ENCODE peak calls at places on chromosomes 6 and 20, in five cellular contexts. One of them, this sample, is unnamed.
A peak's percentile ranks its signal among the peaks of the same experiment; 100 is the strongest.

GRCh38 chr6:170162771-170163404 is 128.0 kb downstream of the DLL1 start:
- DNase-seq in H1: no peak
- DNase-seq in GM12878: no peak
- DNase-seq in K562: no peak
- DNase-seq in HepG2: no peak
- DNase-seq in this sample: no peak

GRCh38 chr6:155530219-155530834 is 74.7 kb upstream of the NOX3 start:
- DNase-seq in GM12878: no peak
- DNase-seq in K562: no peak
- DNase-seq in H1: no peak
- DNase-seq in HepG2: peak; percentile 73
- DNase-seq in this sample: no peak

GRCh38 chr20:38198238-38198861 is 33.3 kb upstream of the TGM2 start:
- DNase-seq in HepG2: no peak
- DNase-seq in GM12878: no peak
- DNase-seq in K562: peak; percentile 31
- DNase-seq in H1: no peak
- DNase-seq in this sample: no peak

GRCh38 chr6:106773956-106774629 is 144.7 kb downstream of the QRSL1 start:
- DNase-seq in H1: no peak
- DNase-seq in K562: no peak
- DNase-seq in GM12878: no peak
- DNase-seq in HepG2: no peak
- DNase-seq in this sample: no peak

GRCh38 chr20:2509468-2509781 is 710 bp upstream of the ZNF343 start:
- DNase-seq in HepG2: no peak
- DNase-seq in H1: no peak
- DNase-seq in GM12878: no peak
- DNase-seq in K562: no peak
- DNase-seq in this sample: no peak

GRCh38 chr6:137705166-137706064 is 161.6 kb upstream of the TNFAIP3 start:
- DNase-seq in K562: peak; percentile 76
- DNase-seq in GM12878: no peak
- DNase-seq in H1: no peak
- DNase-seq in HepG2: peak; percentile 71
- DNase-seq in this sample: no peak

GRCh38 chr20:44627364-44628010 is 24.0 kb downstream of the ADA start:
- DNase-seq in GM12878: no peak
- DNase-seq in H1: no peak
- DNase-seq in HepG2: no peak
- DNase-seq in K562: peak; percentile 54
- DNase-seq in this sample: no peak

GRCh38 chr6:112202639-112203341 is 51.6 kb downstream of the LAMA4 start:
- DNase-seq in K562: no peak
- DNase-seq in GM12878: peak; percentile 7
- DNase-seq in H1: no peak
- DNase-seq in HepG2: no peak
- DNase-seq in this sample: no peak

GRCh38 chr6:158860279-158860865 is 41.2 kb upstream of the EZR start:
- DNase-seq in HepG2: no peak
- DNase-seq in GM12878: no peak
- DNase-seq in H1: no peak
- DNase-seq in K562: no peak
- DNase-seq in this sample: no peak

GRCh38 chr20:4546786-4547185 is 174.9 kb upstream of the PRND start:
- DNase-seq in GM12878: no peak
- DNase-seq in HepG2: no peak
- DNase-seq in H1: no peak
- DNase-seq in K562: no peak
- DNase-seq in this sample: peak; percentile 85

GRCh38 chr6:56802570-56802969 is 152.3 kb upstream of the BEND6 start:
- DNase-seq in GM12878: no peak
- DNase-seq in H1: no peak
- DNase-seq in K562: no peak
- DNase-seq in HepG2: peak; percentile 68
- DNase-seq in this sample: peak; percentile 56

GRCh38 chr6:147651249-147652063 is 143.0 kb downstream of the SAMD5 start:
- DNase-seq in K562: no peak
- DNase-seq in GM12878: no peak
- DNase-seq in HepG2: no peak
- DNase-seq in H1: no peak
- DNase-seq in this sample: no peak

GRCh38 chr6:56744528-56744927 is 101.8 kb upstream of the DST start:
- DNase-seq in K562: no peak
- DNase-seq in GM12878: no peak
- DNase-seq in H1: no peak
- DNase-seq in HepG2: no peak
- DNase-seq in this sample: no peak

GRCh38 chr6:42154461-42155209 is 12.2 kb upstream of the C6orf132 start:
- DNase-seq in GM12878: no peak
- DNase-seq in K562: no peak
- DNase-seq in HepG2: no peak
- DNase-seq in H1: no peak
- DNase-seq in this sample: no peak

GRCh38 chr20:17481661-17482060 is 49.5 kb downstream of the BFSP1 start:
- DNase-seq in K562: no peak
- DNase-seq in HepG2: no peak
- DNase-seq in H1: no peak
- DNase-seq in GM12878: no peak
- DNase-seq in this sample: no peak

GRCh38 chr6:86707545-86708120 is 229.7 kb upstream of the HTR1E start:
- DNase-seq in GM12878: no peak
- DNase-seq in HepG2: no peak
- DNase-seq in H1: no peak
- DNase-seq in K562: no peak
- DNase-seq in this sample: no peak

GRCh38 chr6:74356385-74356784 is 660.4 kb downstream of the CD109 start:
- DNase-seq in H1: no peak
- DNase-seq in HepG2: no peak
- DNase-seq in K562: no peak
- DNase-seq in GM12878: no peak
- DNase-seq in this sample: peak; percentile 3

GRCh38 chr20:63686492-63687321 is 9.7 kb upstream of the TNFRSF6B start:
- DNase-seq in GM12878: no peak
- DNase-seq in H1: no peak
- DNase-seq in HepG2: no peak
- DNase-seq in K562: no peak
- DNase-seq in this sample: peak; percentile 69

GRCh38 chr20:37395921-37396519 is 50.1 kb downstream of the SRC start:
- DNase-seq in GM12878: no peak
- DNase-seq in K562: peak; percentile 54
- DNase-seq in H1: peak; percentile 39
- DNase-seq in HepG2: no peak
- DNase-seq in this sample: peak; percentile 55

DNA sequence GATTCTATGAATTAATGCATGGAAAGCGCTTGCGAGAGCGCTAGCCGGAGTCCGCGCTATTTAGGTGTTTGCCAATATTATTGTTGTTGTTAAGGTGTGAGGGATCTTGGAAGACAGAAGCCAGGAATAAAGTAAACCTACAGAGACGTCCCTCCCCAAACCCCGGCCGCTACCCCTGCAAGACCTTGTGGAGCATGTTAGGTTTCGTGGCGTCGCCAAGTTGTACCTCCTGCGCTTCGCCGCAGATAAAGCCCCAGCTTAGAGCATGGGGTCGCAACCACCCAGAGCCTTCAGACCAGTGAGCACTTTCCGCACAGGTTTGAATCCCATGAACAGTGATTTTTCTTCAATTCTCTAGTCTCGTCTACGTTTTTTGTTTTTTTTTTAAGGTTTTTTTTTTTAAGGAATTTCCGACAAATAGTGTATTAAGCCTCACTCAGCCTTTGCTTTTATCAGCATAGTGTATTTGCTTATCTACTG is 16.9 kb upstream of the ZSCAN9 start:
- DNase-seq in K562: no peak
- DNase-seq in GM12878: no peak
- DNase-seq in HepG2: no peak
- DNase-seq in H1: no peak
- DNase-seq in this sample: no peak
- TF ChIP-seq KDM1A in K562: no peak
- TF ChIP-seq KDM1A in GM12878: no peak
- TF ChIP-seq KDM1A in HepG2: no peak
- TF ChIP-seq KDM1A in H1: no peak
- TF ChIP-seq KDM1A in this sample: no peak

DNA sequence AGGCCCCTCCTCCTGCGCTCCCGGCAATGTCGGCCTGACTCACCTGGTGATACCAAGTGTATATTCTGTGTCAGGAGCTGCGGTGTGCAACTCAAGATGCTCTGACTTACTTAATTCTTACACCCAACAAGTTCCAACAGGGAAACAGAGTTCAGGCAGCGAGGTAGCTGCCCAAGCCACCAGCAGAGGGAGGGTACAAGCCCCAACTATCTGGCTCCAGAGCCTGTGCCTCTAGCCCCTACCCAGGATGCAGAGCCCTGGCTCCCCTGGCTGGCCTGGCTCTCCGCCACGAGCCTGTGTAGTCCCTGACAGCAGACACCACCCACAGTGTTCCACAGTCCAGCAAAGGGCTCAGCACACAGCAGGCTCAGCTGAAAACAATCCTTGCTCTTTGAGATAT is 34.9 kb downstream of the C20orf203 start:
- DNase-seq in K562: no peak
- DNase-seq in HepG2: no peak
- DNase-seq in H1: no peak
- DNase-seq in GM12878: no peak
- DNase-seq in this sample: no peak
- TF ChIP-seq KDM1A in K562: no peak
- TF ChIP-seq KDM1A in HepG2: no peak
- TF ChIP-seq KDM1A in H1: no peak
- TF ChIP-seq KDM1A in GM12878: no peak
- TF ChIP-seq KDM1A in this sample: no peak

GRCh38 chr6:2110504-2110903 is 134.9 kb downstream of the GMDS start:
- DNase-seq in GM12878: peak; percentile 1
- DNase-seq in HepG2: no peak
- DNase-seq in K562: no peak
- DNase-seq in H1: no peak
- DNase-seq in this sample: no peak
- TF ChIP-seq KDM1A in GM12878: no peak
- TF ChIP-seq KDM1A in HepG2: no peak
- TF ChIP-seq KDM1A in K562: no peak
- TF ChIP-seq KDM1A in H1: no peak
- TF ChIP-seq KDM1A in this sample: no peak

DNA sequence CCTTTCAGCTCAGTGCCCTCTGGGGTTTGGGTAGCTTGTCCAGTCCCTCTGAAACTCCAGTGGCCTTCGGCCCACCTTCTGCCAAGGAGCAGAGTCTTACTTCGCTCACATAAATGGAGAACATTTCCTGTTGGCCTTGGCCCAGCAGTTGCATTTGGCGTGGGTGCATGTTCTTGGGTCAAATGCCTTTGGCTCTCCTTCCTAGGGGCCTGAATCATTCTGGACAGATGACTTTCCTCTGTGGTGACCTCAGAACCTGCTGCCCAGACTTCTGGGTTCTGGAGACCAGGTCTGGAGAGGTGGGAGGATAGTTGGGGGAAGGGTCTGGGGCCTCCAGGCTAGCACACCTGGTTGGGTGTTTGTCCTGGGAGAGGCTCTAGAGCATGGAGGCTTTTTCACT is 29.3 kb downstream of the BCAS4 start:
- DNase-seq in HepG2: no peak
- DNase-seq in GM12878: no peak
- DNase-seq in H1: no peak
- DNase-seq in K562: no peak
- DNase-seq in this sample: no peak
- TF ChIP-seq KDM1A in HepG2: no peak
- TF ChIP-seq KDM1A in GM12878: no peak
- TF ChIP-seq KDM1A in H1: no peak
- TF ChIP-seq KDM1A in K562: no peak
- TF ChIP-seq KDM1A in this sample: no peak